ENCODE peak calls at places on chromosomes 16 and 17, in seven cellular contexts. O is esophagus squamous epithelium, V is A549, H is Peyer's patch, Z is K562, W is endothelial cell of umbilical vein, K is spleen. G is an unnamed sample.
A peak's percentile ranks its signal among the peaks of the same experiment; 100 is the strongest.

GRCh38 chr16:62829615-62830014 is 793.4 kb upstream of the CDH8 start:
- DNase-seq in O (no peak), V (no peak), H (no peak), Z (no peak), W (no peak), K (no peak), G (no peak)

GRCh38 chr16:31008154-31008950 is 2.1 kb downstream of the STX1B start:
- DNase-seq in O (no peak), V (no peak), H (no peak), Z (no peak), W (no peak), K (no peak), G (no peak)

GRCh38 chr17:45837187-45837586 is 7.5 kb upstream of the SPPL2C start:
- DNase-seq in O (no peak), V (no peak), H (no peak), Z (no peak), W (no peak), K (no peak), G (no peak)

GRCh38 chr17:72122668-72123495 is 2.1 kb downstream of the SOX9 start:
- DNase-seq in O (no peak), V (no peak), H (peak; percentile 54), Z (no peak), W (no peak), K (no peak), G (no peak)

GRCh38 chr17:18963126-18964017 is 11.4 kb downstream of the SLC5A10 start:
- DNase-seq in O (no peak), V (no peak), H (no peak), Z (no peak), W (no peak), K (no peak), G (no peak)

GRCh38 chr16:79402920-79403319 is 197.6 kb downstream of the MAF start:
- DNase-seq in O (no peak), V (no peak), H (peak; percentile 52), Z (no peak), W (no peak), K (no peak), G (no peak)

GRCh38 chr17:1360975-1361374 is 39.0 kb downstream of the YWHAE start:
- DNase-seq in O (no peak), V (no peak), H (peak; percentile 49), Z (no peak), W (no peak), K (no peak), G (no peak)

GRCh38 chr17:2459917-2460271 is 51.8 kb downstream of the METTL16 start:
- DNase-seq in O (no peak), V (no peak), H (no peak), Z (no peak), W (no peak), K (no peak), G (no peak)

GRCh38 chr16:86669937-86670772 is 91.8 kb downstream of the FOXL1 start:
- DNase-seq in O (no peak), V (no peak), H (no peak), Z (no peak), W (no peak), K (no peak), G (no peak)

GRCh38 chr17:75557075-75557851 is 30.3 kb upstream of the MYO15B start:
- DNase-seq in O (no peak), V (peak; percentile 97), H (peak; percentile 77), Z (peak; percentile 78), W (no peak), K (no peak), G (peak; percentile 68)

GRCh38 chr16:48064971-48065370 is 90.8 kb downstream of the ABCC12 start:
- DNase-seq in O (no peak), V (no peak), H (no peak), Z (no peak), W (no peak), K (no peak), G (no peak)

GRCh38 chr17:19943026-19943425 is 34.6 kb downstream of the AKAP10 start:
- DNase-seq in O (no peak), V (no peak), H (no peak), Z (no peak), W (no peak), K (no peak), G (no peak)

GRCh38 chr17:59423137-59423703 is 91.8 kb downstream of the YPEL2 start:
- DNase-seq in O (no peak), V (peak; percentile 42), H (no peak), Z (peak; percentile 77), W (peak; percentile 72), K (no peak), G (no peak)

GRCh38 chr17:55527520-55528118 is 16.4 kb upstream of the SMIM36 start:
- DNase-seq in O (no peak), V (peak; percentile 50), H (no peak), Z (no peak), W (peak; percentile 71), K (no peak), G (no peak)

GRCh38 chr17:3667366-3668278 is 756 bp downstream of the TAX1BP3 start:
- DNase-seq in O (no peak), V (peak; percentile 89), H (peak; percentile 89), Z (peak; percentile 60), W (peak; percentile 92), K (peak; percentile 92), G (peak; percentile 88)

GRCh38 chr16:10120953-10121352 is 61.3 kb downstream of the GRIN2A start:
- DNase-seq in O (no peak), V (no peak), H (no peak), Z (no peak), W (no peak), K (no peak), G (no peak)

GRCh38 chr16:10122026-10122425 is 60.2 kb downstream of the GRIN2A start:
- DNase-seq in O (no peak), V (no peak), H (no peak), Z (no peak), W (no peak), K (no peak), G (no peak)

GRCh38 chr16:10123141-10123540 is 59.1 kb downstream of the GRIN2A start:
- DNase-seq in O (no peak), V (no peak), H (no peak), Z (no peak), W (no peak), K (no peak), G (no peak)

GRCh38 chr16:10122546-10122945 is 59.7 kb downstream of the GRIN2A start:
- DNase-seq in O (no peak), V (peak; percentile 10), H (no peak), Z (peak; percentile 20), W (no peak), K (no peak), G (no peak)

GRCh38 chr16:10121496-10121895 is 60.7 kb downstream of the GRIN2A start:
- DNase-seq in O (no peak), V (no peak), H (no peak), Z (no peak), W (no peak), K (no peak), G (no peak)
- TF ChIP-seq CTCF in O (no peak), V (no peak), H (no peak), Z (no peak), W (no peak), K (no peak), G (no peak)

DNA sequence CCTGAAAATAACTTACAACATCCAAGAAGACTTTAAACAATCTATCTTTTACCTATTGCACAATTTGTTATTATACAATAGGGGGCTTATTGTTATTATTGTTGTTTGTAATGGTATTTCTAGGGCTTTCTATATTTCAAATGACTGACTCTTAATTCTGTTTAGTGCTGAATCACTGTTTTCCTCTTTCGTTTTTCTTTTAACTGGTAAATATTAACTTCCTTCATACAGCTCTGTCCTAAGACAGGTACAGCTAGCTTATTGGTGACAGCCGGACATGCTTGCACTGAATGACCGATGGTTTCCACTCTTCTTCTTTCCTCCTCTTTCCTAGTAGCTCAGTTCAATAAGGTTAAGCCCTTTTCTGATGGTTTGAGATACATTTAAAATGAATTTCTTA is 11.6 kb downstream of the KRTAP9-7 start:
- DNase-seq in O (no peak), V (no peak), H (no peak), Z (peak; percentile 0), W (no peak), K (no peak), G (no peak)
- TF ChIP-seq POLR2A in O (no peak), V (no peak), H (no peak), Z (no peak), W (no peak), K (no peak), G (no peak)

DNA sequence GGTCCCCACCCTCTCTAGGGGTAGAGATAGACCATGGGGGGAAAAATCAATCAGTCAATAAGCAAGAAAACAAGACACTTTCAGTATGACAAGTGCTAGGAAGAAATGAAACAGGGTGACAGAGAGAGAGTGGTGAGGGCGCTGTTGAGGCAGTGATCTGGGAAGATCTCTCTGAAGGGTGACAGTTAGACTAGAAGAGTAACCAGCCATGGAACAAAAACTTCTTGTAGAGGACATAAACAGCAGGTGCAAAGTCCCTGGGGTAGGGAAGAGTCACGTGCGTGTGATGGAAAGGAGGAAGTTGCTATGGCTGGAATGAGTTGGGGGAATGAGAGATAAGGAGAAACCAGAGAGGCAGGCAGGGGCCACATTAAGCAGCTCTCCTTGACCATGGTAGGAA is 16.8 kb upstream of the EMP2 start:
- DNase-seq in O (no peak), V (no peak), H (no peak), Z (no peak), W (no peak), K (no peak), G (no peak)
- TF ChIP-seq CTCF in O (no peak), V (no peak), H (no peak), Z (no peak), W (no peak), K (no peak), G (no peak)

GRCh38 chr17:81420769-81421462 is 25.7 kb downstream of the BAHCC1 start:
- DNase-seq in O (no peak), V (no peak), H (no peak), Z (no peak), W (peak; percentile 23), K (no peak), G (no peak)

GRCh38 chr17:81419886-81420768 is 24.9 kb downstream of the BAHCC1 start:
- DNase-seq in O (no peak), V (no peak), H (no peak), Z (no peak), W (no peak), K (no peak), G (no peak)

GRCh38 chr17:81417879-81418709 is 22.8 kb downstream of the BAHCC1 start:
- DNase-seq in O (no peak), V (no peak), H (no peak), Z (no peak), W (no peak), K (no peak), G (no peak)

GRCh38 chr17:81418710-81419332 is 23.6 kb downstream of the BAHCC1 start:
- DNase-seq in O (no peak), V (no peak), H (no peak), Z (no peak), W (no peak), K (no peak), G (no peak)

DNA sequence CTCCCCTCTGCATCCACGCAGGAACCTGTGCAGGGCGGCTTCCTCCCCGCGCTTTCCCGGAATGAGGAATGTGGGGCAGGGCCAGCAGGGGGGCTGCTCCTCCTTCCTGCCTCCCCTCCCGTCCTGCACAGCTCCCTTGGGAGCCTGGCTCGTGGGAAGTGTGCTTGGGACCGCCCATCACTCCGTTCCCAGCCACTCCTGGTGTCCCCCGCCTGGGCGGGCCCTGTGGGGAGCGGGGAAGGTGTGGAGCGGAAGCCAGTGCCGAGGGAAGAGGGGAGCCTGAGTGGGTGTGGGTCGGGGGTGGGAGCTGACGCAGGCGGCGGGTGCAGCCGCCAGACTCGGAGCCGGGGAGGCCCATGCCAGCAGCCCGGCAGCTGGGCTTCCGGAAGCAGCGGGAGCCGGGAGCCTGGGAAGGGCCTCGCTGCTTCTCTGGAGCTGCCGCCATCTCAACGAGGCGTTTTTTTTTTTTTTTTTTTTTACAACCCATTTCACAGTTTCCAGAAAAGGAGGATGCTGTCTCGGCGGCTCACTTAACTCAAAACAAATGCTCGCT is 24.2 kb downstream of the BAHCC1 start:
- DNase-seq in O (no peak), V (peak; percentile 92), H (peak; percentile 81), Z (peak; percentile 83), W (peak; percentile 64), K (no peak), G (peak; percentile 75)
- TF ChIP-seq POLR2A in O (no peak), V (peak; percentile 70), H (peak; percentile 36), Z (no peak), W (peak; percentile 61), K (no peak), G (no peak)